ENCODE peak calls at places on chromosomes 12 and 14, in ten cellular contexts. T is GM12878, I is Karpas-422, O is stomach, N is sigmoid colon, D is ascending aorta, Y is ovary, A is thoracic aorta, Q is heart left ventricle, H is body of pancreas. K is an unnamed sample. For H3K9me3, the result is how much of the 10 kb centered on the place peaks cover.

GRCh38 chr14:94046696-94047250 is 20.6 kb downstream of the OTUB2 start:
- DNase-seq in T (no peak), I (no peak), O (no peak), N (peak), D (peak), Y (no peak), A (no peak), Q (no peak), H (peak), K (no peak)

GRCh38 chr12:125249066-125249824 is 184.0 kb downstream of the AACS start:
- DNase-seq in T (no peak), I (peak), O (no peak), N (no peak), D (no peak), Y (no peak), A (no peak), Q (no peak), H (no peak), K (no peak)

GRCh38 chr12:32390572-32391219 is 8.7 kb upstream of the FGD4 start:
- DNase-seq in T (no peak), I (no peak), O (peak), N (no peak), D (no peak), Y (peak), A (no peak), Q (peak), H (peak), K (peak)

GRCh38 chr12:128792881-128793280 is 30.9 kb downstream of the SLC15A4 start:
- DNase-seq in T (no peak), I (no peak), O (peak), N (peak), D (no peak), Y (no peak), A (no peak), Q (no peak), H (no peak), K (no peak)

GRCh38 chr14:74547331-74547927 is 53.9 kb downstream of the ISCA2 start:
- DNase-seq in T (no peak), I (no peak), O (no peak), N (no peak), D (no peak), Y (no peak), A (no peak), Q (no peak), H (no peak), K (no peak)

GRCh38 chr12:32270818-32271710 is 128.3 kb upstream of the FGD4 start:
- DNase-seq in T (no peak), I (no peak), O (no peak), N (no peak), D (no peak), Y (no peak), A (no peak), Q (no peak), H (peak), K (no peak)

GRCh38 chr12:40436564-40436963 is 211.8 kb downstream of the LRRK2 start:
- DNase-seq in T (no peak), I (no peak), O (no peak), N (no peak), D (no peak), Y (no peak), A (no peak), Q (no peak), H (no peak), K (no peak)

GRCh38 chr12:25278274-25278673 is 27.5 kb upstream of the KRAS start:
- DNase-seq in T (no peak), I (no peak), O (no peak), N (no peak), D (no peak), Y (no peak), A (no peak), Q (no peak), H (no peak), K (no peak)

GRCh38 chr12:121240484-121241202 is 30.7 kb downstream of the P2RX4 start:
- DNase-seq in T (no peak), I (no peak), O (peak), N (peak), D (peak), Y (peak), A (peak), Q (peak), H (peak), K (peak)

GRCh38 chr12:108576660-108577234 is 14.4 kb downstream of the ISCU start:
- DNase-seq in T (no peak), I (no peak), O (no peak), N (no peak), D (peak), Y (no peak), A (no peak), Q (no peak), H (no peak), K (no peak)

GRCh38 chr14:59310644-59311043 is 122.2 kb downstream of the DAAM1 start:
- DNase-seq in T (no peak), I (no peak), O (no peak), N (no peak), D (no peak), Y (no peak), A (no peak), Q (no peak), H (no peak), K (no peak)

GRCh38 chr12:51904951-51905471 is 2.3 kb upstream of the ACVRL1 start:
- DNase-seq in T (no peak), I (no peak), O (no peak), N (peak), D (peak), Y (no peak), A (no peak), Q (peak), H (no peak), K (no peak)

GRCh38 chr12:10372534-10372931 is 17.3 kb downstream of the KLRK1 start:
- DNase-seq in T (no peak), I (no peak), O (no peak), N (no peak), D (no peak), Y (no peak), A (no peak), Q (peak), H (no peak), K (peak)

GRCh38 chr12:131025234-131025633 is 71.5 kb downstream of the ADGRD1 start:
- DNase-seq in T (no peak), I (no peak), O (no peak), N (no peak), D (no peak), Y (no peak), A (no peak), Q (no peak), H (no peak), K (no peak)

GRCh38 chr12:131028587-131029338 is 75.1 kb downstream of the ADGRD1 start:
- DNase-seq in T (no peak), I (no peak), O (no peak), N (no peak), D (no peak), Y (no peak), A (no peak), Q (no peak), H (no peak), K (no peak)

GRCh38 chr12:131030472-131031328 is 77.0 kb downstream of the ADGRD1 start:
- DNase-seq in T (no peak), I (no peak), O (no peak), N (no peak), D (no peak), Y (no peak), A (no peak), Q (no peak), H (no peak), K (no peak)

GRCh38 chr12:131025939-131026702 is 72.4 kb downstream of the ADGRD1 start:
- DNase-seq in T (no peak), I (no peak), O (no peak), N (no peak), D (no peak), Y (no peak), A (no peak), Q (no peak), H (no peak), K (no peak)

GRCh38 chr12:131027876-131028586 is 74.3 kb downstream of the ADGRD1 start:
- DNase-seq in T (no peak), I (no peak), O (no peak), N (no peak), D (no peak), Y (no peak), A (no peak), Q (no peak), H (no peak), K (no peak)
- H3K9me3 ChIP-seq in T (under half), I (under half), O (under half), N (under half), D (under half), Y (under half), A (under half), Q (under half), H (under half), K (under half)

DNA sequence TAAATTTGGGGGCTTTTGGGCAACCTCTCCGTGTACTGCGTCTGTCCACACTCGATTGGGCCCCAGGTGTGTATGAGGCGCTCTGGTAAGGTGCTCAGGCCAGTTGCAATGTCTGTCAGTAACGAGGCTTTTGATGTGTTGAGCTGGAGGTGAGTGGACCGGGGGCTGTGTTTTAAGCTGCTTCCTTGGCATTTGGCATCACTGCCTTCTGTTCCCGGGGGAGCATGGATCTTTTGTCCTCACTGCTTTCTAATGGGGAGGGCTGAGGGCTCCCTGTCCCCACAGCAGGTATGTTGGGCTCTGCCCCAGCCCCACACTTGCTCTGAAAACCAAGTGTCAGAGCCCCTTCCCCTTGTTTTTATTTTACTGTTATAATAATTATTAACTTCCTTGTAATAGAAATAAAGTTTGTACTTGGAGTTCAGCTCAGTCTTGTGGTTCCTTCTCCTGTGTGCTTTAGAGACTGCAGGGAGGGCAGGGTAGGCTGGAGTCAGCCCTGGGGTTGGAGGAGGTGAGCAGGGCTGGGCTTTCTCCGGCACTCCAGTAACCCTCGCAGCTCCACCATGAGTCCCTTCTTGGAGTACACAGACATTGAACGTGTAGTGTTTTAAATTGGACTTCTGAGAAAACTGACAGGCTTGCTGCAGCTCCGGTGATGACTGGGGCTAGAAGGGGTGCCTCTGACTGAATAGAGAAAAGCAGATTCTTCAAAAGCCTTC is 28.0 kb downstream of the TRAFD1 start:
- DNase-seq in T (no peak), I (no peak), O (no peak), N (no peak), D (peak), Y (no peak), A (no peak), Q (no peak), H (no peak), K (no peak)
- H3K27ac ChIP-seq in T (no peak), I (no peak), O (no peak), N (no peak), D (no peak), Y (no peak), A (no peak), Q (no peak), H (no peak), K (no peak)

GRCh38 chr14:98858158-98858557 is 413.8 kb downstream of the BCL11B start:
- DNase-seq in T (no peak), I (no peak), O (no peak), N (no peak), D (no peak), Y (no peak), A (no peak), Q (no peak), H (no peak), K (no peak)

GRCh38 chr14:98855926-98856325 is 416.1 kb downstream of the BCL11B start:
- DNase-seq in T (no peak), I (no peak), O (no peak), N (no peak), D (no peak), Y (no peak), A (no peak), Q (no peak), H (no peak), K (no peak)

GRCh38 chr14:98853063-98853729 is 418.8 kb downstream of the BCL11B start:
- DNase-seq in T (no peak), I (no peak), O (no peak), N (no peak), D (no peak), Y (no peak), A (no peak), Q (no peak), H (no peak), K (no peak)

GRCh38 chr14:98859301-98859700 is 412.7 kb downstream of the BCL11B start:
- DNase-seq in T (no peak), I (no peak), O (no peak), N (no peak), D (no peak), Y (no peak), A (no peak), Q (no peak), H (no peak), K (no peak)

DNA sequence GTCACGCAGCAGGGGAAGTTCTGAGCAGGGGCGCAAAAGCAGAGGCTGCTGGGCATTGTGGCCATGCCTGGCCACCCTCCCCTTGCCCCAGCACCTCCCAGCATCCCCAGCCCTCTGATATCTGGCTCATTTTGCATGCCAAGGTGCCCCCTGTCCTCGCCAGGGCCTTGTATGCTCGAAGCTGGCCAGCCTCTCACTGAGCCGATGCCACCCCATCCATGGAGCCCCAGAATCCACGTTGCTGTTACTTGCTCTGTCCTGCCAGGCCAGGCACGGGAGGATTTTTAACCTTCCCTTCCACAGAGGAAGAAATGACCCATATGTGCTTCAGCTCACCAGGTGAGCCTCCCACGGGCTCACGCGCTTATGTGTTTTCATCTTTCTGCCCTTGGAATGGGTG is 413.4 kb downstream of the BCL11B start:
- DNase-seq in T (no peak), I (no peak), O (no peak), N (no peak), D (no peak), Y (no peak), A (no peak), Q (no peak), H (no peak), K (no peak)
- H3K9me3 ChIP-seq in T (under half), I (under half), O (under half), N (under half), D (under half), Y (under half), A (under half), Q (under half), H (under half), K (under half)

GRCh38 chr12:65881965-65882413 is 57.7 kb downstream of the HMGA2 start:
- DNase-seq in T (no peak), I (no peak), O (peak), N (peak), D (peak), Y (peak), A (peak), Q (peak), H (peak), K (peak)
- H3K27ac ChIP-seq in T (no peak), I (no peak), O (peak), N (peak), D (peak), Y (peak), A (no peak), Q (peak), H (peak), K (no peak)

GRCh38 chr14:39060818-39061437 is 42.1 kb downstream of the SEC23A start:
- DNase-seq in T (peak), I (peak), O (no peak), N (no peak), D (no peak), Y (no peak), A (no peak), Q (no peak), H (no peak), K (no peak)

GRCh38 chr14:39050389-39050788 is 52.6 kb downstream of the SEC23A start:
- DNase-seq in T (no peak), I (no peak), O (no peak), N (no peak), D (no peak), Y (no peak), A (no peak), Q (no peak), H (no peak), K (no peak)

GRCh38 chr14:39055786-39056474 is 47.1 kb downstream of the SEC23A start:
- DNase-seq in T (no peak), I (peak), O (no peak), N (no peak), D (no peak), Y (no peak), A (no peak), Q (no peak), H (no peak), K (no peak)
- H3K9me3 ChIP-seq in T (under half), I (under half), O (under half), N (under half), D (under half), Y (under half), A (under half), Q (under half), H (under half), K (under half)

DNA sequence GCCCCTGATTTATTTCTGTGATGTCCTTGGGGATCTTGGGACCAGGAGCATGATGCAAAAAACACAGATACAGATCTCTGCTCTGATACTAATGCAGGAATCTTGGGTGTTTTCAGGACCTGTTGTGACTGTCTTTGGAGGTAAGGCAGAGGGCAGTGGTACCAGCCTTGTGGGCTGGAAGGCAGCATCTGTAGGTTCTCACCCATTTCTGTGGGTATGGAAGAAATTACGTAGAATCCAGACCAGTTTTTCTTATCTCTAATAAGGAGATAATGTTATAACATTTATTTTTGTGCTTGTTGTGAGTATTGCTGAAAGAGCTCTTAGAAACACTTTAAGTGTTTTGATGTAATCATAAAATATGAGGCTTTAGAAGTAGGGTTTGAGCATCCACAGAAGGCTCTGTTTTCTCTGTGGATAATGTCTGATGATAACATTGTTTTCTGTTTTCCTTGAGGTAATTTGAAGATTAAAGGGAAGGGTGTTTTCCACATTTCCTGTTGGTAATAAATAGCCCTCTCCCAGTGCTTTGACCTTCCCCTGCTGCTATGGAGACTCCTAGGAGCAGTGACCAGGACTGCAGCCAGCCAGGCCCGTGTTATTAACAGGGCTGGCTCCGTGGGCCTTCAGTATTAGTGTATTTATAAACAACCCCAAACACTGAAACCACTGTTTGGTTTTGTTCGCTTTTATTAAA is 9.4 kb upstream of the DCP1B start:
- DNase-seq in T (no peak), I (no peak), O (peak), N (no peak), D (no peak), Y (peak), A (no peak), Q (peak), H (peak), K (no peak)
- H3K27ac ChIP-seq in T (no peak), I (no peak), O (peak), N (peak), D (no peak), Y (peak), A (no peak), Q (peak), H (no peak), K (no peak)

GRCh38 chr12:132955094-132955932 is 793 bp downstream of the ZNF605 start:
- DNase-seq in T (no peak), I (peak), O (peak), N (peak), D (no peak), Y (peak), A (no peak), Q (peak), H (peak), K (peak)

GRCh38 chr12:132954471-132955048 is 1.5 kb downstream of the ZNF605 start:
- DNase-seq in T (no peak), I (no peak), O (no peak), N (no peak), D (no peak), Y (no peak), A (no peak), Q (no peak), H (no peak), K (no peak)

GRCh38 chr12:132952371-132953162 is 3.5 kb downstream of the ZNF605 start:
- DNase-seq in T (no peak), I (no peak), O (no peak), N (no peak), D (no peak), Y (no peak), A (no peak), Q (no peak), H (no peak), K (no peak)

GRCh38 chr12:132953163-132953425 is 3.0 kb downstream of the ZNF605 start:
- DNase-seq in T (no peak), I (no peak), O (no peak), N (no peak), D (no peak), Y (no peak), A (no peak), Q (no peak), H (no peak), K (no peak)

GRCh38 chr12:132953771-132954170 is 2.3 kb downstream of the ZNF605 start:
- DNase-seq in T (no peak), I (no peak), O (no peak), N (no peak), D (no peak), Y (no peak), A (no peak), Q (no peak), H (no peak), K (no peak)
- H3K9me3 ChIP-seq in T (under half), I (under half), O (half or more), N (under half), D (half or more), Y (under half), A (under half), Q (under half), H (under half), K (under half)

GRCh38 chr14:49897965-49898364 is 5.1 kb downstream of the ARF6 start:
- DNase-seq in T (no peak), I (no peak), O (peak), N (no peak), D (no peak), Y (no peak), A (no peak), Q (no peak), H (peak), K (peak)
- H3K27ac ChIP-seq in T (peak), I (peak), O (peak), N (peak), D (no peak), Y (no peak), A (no peak), Q (peak), H (no peak), K (peak)

DNA sequence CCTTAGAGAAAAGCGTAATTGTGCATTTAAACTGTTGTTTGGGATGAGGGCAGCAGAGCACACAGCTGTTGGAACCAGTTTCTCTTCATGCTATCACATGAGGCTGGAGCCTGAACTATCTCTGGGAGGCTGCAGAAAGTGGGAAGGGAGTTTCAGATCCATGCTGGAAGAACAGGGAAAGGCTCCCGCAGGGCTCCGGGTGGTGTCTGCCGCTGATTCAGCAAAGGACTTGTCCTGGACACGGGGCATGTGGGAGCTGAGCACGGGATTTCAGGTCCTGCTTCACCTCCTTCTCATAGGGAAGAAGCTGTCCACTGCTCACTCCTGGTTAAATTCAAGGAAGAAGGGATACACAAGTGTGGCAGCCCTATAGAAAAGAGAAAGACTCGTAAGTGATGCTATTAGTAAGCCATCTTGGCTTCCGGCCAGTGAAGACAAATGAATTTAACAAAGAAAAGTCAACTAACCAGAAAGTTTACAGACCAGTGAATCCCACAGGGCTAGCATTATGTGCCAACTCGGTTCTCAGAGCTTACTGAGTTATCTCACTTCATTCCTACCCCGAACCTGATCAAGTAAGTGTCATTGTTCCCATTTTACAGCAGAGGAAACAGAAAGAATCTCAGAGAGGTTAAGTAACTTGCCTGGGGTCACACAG is 6.7 kb upstream of the FZD10 start:
- DNase-seq in T (no peak), I (no peak), O (no peak), N (no peak), D (no peak), Y (no peak), A (no peak), Q (no peak), H (no peak), K (no peak)
- H3K9me3 ChIP-seq in T (under half), I (under half), O (under half), N (under half), D (under half), Y (under half), A (under half), Q (under half), H (under half), K (under half)

GRCh38 chr14:67486890-67487289 is 1.6 kb downstream of the TMEM229B start:
- DNase-seq in T (no peak), I (no peak), O (no peak), N (no peak), D (no peak), Y (no peak), A (no peak), Q (peak), H (no peak), K (no peak)
- H3K27ac ChIP-seq in T (no peak), I (peak), O (no peak), N (no peak), D (no peak), Y (no peak), A (no peak), Q (no peak), H (no peak), K (no peak)

K was measured in colonic mucosa.